ENCODE peak calls at places on chromosome 4, in four cellular contexts. One of them, this sample, is unnamed.

GRCh38 chr4:170589597-170590191 is 499.9 kb upstream of the AADAT start:
- DNase-seq in stimulated activated CD4-positive, alpha-beta T cell treated with anti-CD3 and anti-CD28 coated beads, Interleukin-4, amount 100 ng/mL, for 48 hours: no peak
- DNase-seq in HepG2: peak
- DNase-seq in amygdala: no peak
- DNase-seq in this sample: peak

GRCh38 chr4:149836546-149836945 is 20.9 kb upstream of the IQCM start:
- DNase-seq in stimulated activated CD4-positive, alpha-beta T cell treated with anti-CD3 and anti-CD28 coated beads, Interleukin-4, amount 100 ng/mL, for 48 hours: no peak
- DNase-seq in amygdala: no peak
- DNase-seq in HepG2: no peak
- DNase-seq in this sample: no peak

GRCh38 chr4:165784672-165785071 is 88.4 kb upstream of the TLL1 start:
- DNase-seq in HepG2: no peak
- DNase-seq in amygdala: no peak
- DNase-seq in stimulated activated CD4-positive, alpha-beta T cell treated with anti-CD3 and anti-CD28 coated beads, Interleukin-4, amount 100 ng/mL, for 48 hours: no peak
- DNase-seq in this sample: no peak

GRCh38 chr4:123676550-123677229 is 280.1 kb downstream of the SPRY1 start:
- DNase-seq in amygdala: no peak
- DNase-seq in stimulated activated CD4-positive, alpha-beta T cell treated with anti-CD3 and anti-CD28 coated beads, Interleukin-4, amount 100 ng/mL, for 48 hours: no peak
- DNase-seq in HepG2: no peak
- DNase-seq in this sample: no peak

GRCh38 chr4:87541521-87541920 is 12.3 kb upstream of the SPARCL1 start:
- DNase-seq in stimulated activated CD4-positive, alpha-beta T cell treated with anti-CD3 and anti-CD28 coated beads, Interleukin-4, amount 100 ng/mL, for 48 hours: no peak
- DNase-seq in amygdala: no peak
- DNase-seq in HepG2: no peak
- DNase-seq in this sample: no peak

GRCh38 chr4:89203902-89204301 is 92.6 kb downstream of the TIGD2 start:
- DNase-seq in HepG2: no peak
- DNase-seq in stimulated activated CD4-positive, alpha-beta T cell treated with anti-CD3 and anti-CD28 coated beads, Interleukin-4, amount 100 ng/mL, for 48 hours: no peak
- DNase-seq in amygdala: no peak
- DNase-seq in this sample: no peak

GRCh38 chr4:113874480-113874879 is 105.0 kb downstream of the ARSJ start:
- DNase-seq in HepG2: no peak
- DNase-seq in amygdala: no peak
- DNase-seq in stimulated activated CD4-positive, alpha-beta T cell treated with anti-CD3 and anti-CD28 coated beads, Interleukin-4, amount 100 ng/mL, for 48 hours: no peak
- DNase-seq in this sample: no peak

GRCh38 chr4:58560736-58561135 is 1450.6 kb upstream of the IGFBP7 start:
- DNase-seq in stimulated activated CD4-positive, alpha-beta T cell treated with anti-CD3 and anti-CD28 coated beads, Interleukin-4, amount 100 ng/mL, for 48 hours: no peak
- DNase-seq in HepG2: no peak
- DNase-seq in amygdala: no peak
- DNase-seq in this sample: no peak

GRCh38 chr4:75621715-75622114 is 8.6 kb downstream of the CDKL2 start:
- DNase-seq in amygdala: no peak
- DNase-seq in HepG2: no peak
- DNase-seq in stimulated activated CD4-positive, alpha-beta T cell treated with anti-CD3 and anti-CD28 coated beads, Interleukin-4, amount 100 ng/mL, for 48 hours: no peak
- DNase-seq in this sample: no peak

GRCh38 chr4:80568891-80569290 is 233.4 kb downstream of the CFAP299 start:
- DNase-seq in amygdala: no peak
- DNase-seq in stimulated activated CD4-positive, alpha-beta T cell treated with anti-CD3 and anti-CD28 coated beads, Interleukin-4, amount 100 ng/mL, for 48 hours: no peak
- DNase-seq in HepG2: no peak
- DNase-seq in this sample: no peak